ENCODE peak calls at places on chromosomes 16 and 17, in nine cellular contexts. Y is activated T-cell treated with anti-CD3 and anti-CD28 coated beads for 4 hours, M is kidney glomerular epithelial cell, V is NCI-H1694 treated with DMSO at 0.1 percent for 48 hours, T is uterus, H is A549, Q is A673, C is DMS79, R is left ventricle myocardium inferior. J is an unnamed sample.

GRCh38 chr17:35188111-35188510 is 6.1 kb downstream of the SLC35G3 start:
- DNase-seq in Y (no peak), M (no peak), V (no peak), T (no peak), H (no peak), Q (no peak), C (no peak), R (no peak), J (no peak)

GRCh38 chr17:67365762-67366192 is 600 bp downstream of the PSMD12 start:
- DNase-seq in Y (no peak), M (no peak), V (no peak), T (no peak), H (no peak), Q (no peak), C (no peak), R (no peak), J (no peak)

GRCh38 chr17:59439261-59439660 is 107.8 kb downstream of the YPEL2 start:
- DNase-seq in Y (no peak), M (peak), V (no peak), T (no peak), H (no peak), Q (no peak), C (peak), R (no peak), J (no peak)

GRCh38 chr17:1324201-1324750 is 44.8 kb downstream of the TRARG1 start:
- DNase-seq in Y (no peak), M (no peak), V (no peak), T (no peak), H (no peak), Q (no peak), C (no peak), R (no peak), J (no peak)

GRCh38 chr16:84446596-84447392 is 57.7 kb downstream of the MEAK7 start:
- DNase-seq in Y (no peak), M (no peak), V (no peak), T (no peak), H (no peak), Q (no peak), C (no peak), R (no peak), J (no peak)

GRCh38 chr17:17127730-17128291 is 78.3 kb downstream of the PLD6 start:
- DNase-seq in Y (no peak), M (no peak), V (no peak), T (no peak), H (no peak), Q (no peak), C (peak), R (peak), J (peak)

GRCh38 chr17:76277300-76278267 is 12.4 kb downstream of the UBALD2 start:
- DNase-seq in Y (no peak), M (no peak), V (no peak), T (no peak), H (no peak), Q (no peak), C (no peak), R (no peak), J (no peak)

GRCh38 chr17:79977711-79978544 is 57.7 kb downstream of the TBC1D16 start:
- DNase-seq in Y (no peak), M (no peak), V (no peak), T (peak), H (no peak), Q (no peak), C (no peak), R (no peak), J (no peak)

GRCh38 chr16:79366635-79367034 is 233.9 kb downstream of the MAF start:
- DNase-seq in Y (no peak), M (no peak), V (no peak), T (no peak), H (no peak), Q (no peak), C (no peak), R (no peak), J (no peak)

GRCh38 chr17:72590382-72590781 is 469.6 kb downstream of the SOX9 start:
- DNase-seq in Y (no peak), M (no peak), V (no peak), T (no peak), H (peak), Q (no peak), C (no peak), R (no peak), J (no peak)

GRCh38 chr17:60442271-60443201 is 20.2 kb downstream of the CHCT1 start:
- DNase-seq in Y (no peak), M (peak), V (no peak), T (no peak), H (no peak), Q (peak), C (no peak), R (no peak), J (no peak)

GRCh38 chr16:11612110-11612981 is 25.6 kb upstream of the LITAF start:
- DNase-seq in Y (no peak), M (peak), V (no peak), T (no peak), H (no peak), Q (no peak), C (no peak), R (peak), J (no peak)

GRCh38 chr17:41377546-41377945 is 4.6 kb downstream of the KRT34 start:
- DNase-seq in Y (no peak), M (no peak), V (no peak), T (no peak), H (no peak), Q (peak), C (no peak), R (no peak), J (no peak)

GRCh38 chr16:56481468-56482112 is 30.2 kb downstream of the OGFOD1 start:
- DNase-seq in Y (no peak), M (peak), V (no peak), T (no peak), H (no peak), Q (no peak), C (no peak), R (no peak), J (no peak)

GRCh38 chr17:29155966-29156338 is 24.2 kb downstream of the MYO18A start:
- DNase-seq in Y (no peak), M (no peak), V (no peak), T (no peak), H (no peak), Q (no peak), C (no peak), R (no peak), J (no peak)

GRCh38 chr17:4719684-4720221 is 9.3 kb downstream of the ARRB2 start:
- DNase-seq in Y (no peak), M (no peak), V (peak), T (no peak), H (peak), Q (no peak), C (no peak), R (no peak), J (peak)

GRCh38 chr17:33664116-33664840 is 371.2 kb upstream of the ASIC2 start:
- DNase-seq in Y (no peak), M (no peak), V (no peak), T (no peak), H (no peak), Q (no peak), C (no peak), R (no peak), J (no peak)

GRCh38 chr16:57800213-57801097 is 1.8 kb downstream of the KIFC3 start:
- DNase-seq in Y (no peak), M (no peak), V (no peak), T (no peak), H (no peak), Q (no peak), C (no peak), R (no peak), J (no peak)

GRCh38 chr16:56306690-56307533 is 115.6 kb downstream of the GNAO1 start:
- DNase-seq in Y (no peak), M (no peak), V (no peak), T (no peak), H (no peak), Q (no peak), C (no peak), R (no peak), J (no peak)

J was measured in left ventricle myocardium superior.